ENCODE peak calls at places on chromosomes 13 and 19, in ten cellular contexts. T is brain microvascular endothelial cell; R is fibroblast of lung; N is stomach; S is AG04450; D is A549; E is HCT116; W is CD8-positive, alpha-beta T cell; K is heart right ventricle; P is heart left ventricle. B is an unnamed sample.

GRCh38 chr13:31023126-31023525 is 90.7 kb downstream of the TEX26 start:
- DNase-seq in T (no peak), R (no peak), N (no peak), S (no peak), D (no peak), E (no peak), W (no peak), K (no peak), P (no peak), B (no peak)

GRCh38 chr13:76903544-76904162 is 17.4 kb upstream of the KCTD12 start:
- DNase-seq in T (peak; percentile 74), R (peak; percentile 63), N (peak; percentile 69), S (peak; percentile 50), D (peak; percentile 74), E (peak; percentile 69), W (peak; percentile 59), K (peak; percentile 70), P (peak; percentile 54), B (no peak)

GRCh38 chr13:88176231-88176630 is 505.1 kb downstream of the SLITRK5 start:
- DNase-seq in T (no peak), R (no peak), N (no peak), S (no peak), D (no peak), E (no peak), W (no peak), K (no peak), P (no peak), B (no peak)

GRCh38 chr13:42600943-42601342 is 27.0 kb downstream of the TNFSF11 start:
- DNase-seq in T (no peak), R (peak; percentile 9), N (no peak), S (no peak), D (no peak), E (no peak), W (no peak), K (no peak), P (no peak), B (no peak)

GRCh38 chr19:16470911-16471811 is 609 bp downstream of the EPS15L1 start:
- DNase-seq in T (no peak), R (peak; percentile 50), N (no peak), S (no peak), D (no peak), E (no peak), W (no peak), K (no peak), P (peak; percentile 27), B (no peak)

GRCh38 chr19:36100476-36100875 is 10.5 kb upstream of the OVOL3 start:
- DNase-seq in T (no peak), R (no peak), N (no peak), S (no peak), D (no peak), E (no peak), W (no peak), K (peak; percentile 73), P (peak; percentile 80), B (no peak)

GRCh38 chr19:46426506-46427162 is 2.1 kb downstream of the PNMA8C start:
- DNase-seq in T (peak; percentile 56), R (peak; percentile 68), N (peak; percentile 55), S (peak; percentile 61), D (peak; percentile 81), E (no peak), W (peak; percentile 35), K (peak; percentile 59), P (peak; percentile 79), B (no peak)

GRCh38 chr19:35143231-35143715 is at the start of gene FXYD7:
- DNase-seq in T (no peak), R (no peak), N (no peak), S (no peak), D (no peak), E (no peak), W (no peak), K (no peak), P (no peak), B (no peak)

GRCh38 chr19:8210660-8211101 is 1.5 kb downstream of the CERS4 start:
- DNase-seq in T (no peak), R (no peak), N (no peak), S (no peak), D (no peak), E (no peak), W (no peak), K (no peak), P (no peak), B (no peak)

GRCh38 chr19:18401580-18402112 is 4.2 kb upstream of the LRRC25 start:
- DNase-seq in T (peak; percentile 62), R (peak; percentile 49), N (no peak), S (no peak), D (peak; percentile 85), E (no peak), W (no peak), K (peak; percentile 66), P (peak; percentile 72), B (peak; percentile 73)

GRCh38 chr13:39349391-39349790 is 253.6 kb downstream of the LHFPL6 start:
- DNase-seq in T (no peak), R (peak; percentile 8), N (no peak), S (no peak), D (no peak), E (no peak), W (no peak), K (no peak), P (no peak), B (no peak)

GRCh38 chr13:30898721-30899188 is 7.3 kb upstream of the MEDAG start:
- DNase-seq in T (peak; percentile 99), R (peak; percentile 97), N (no peak), S (peak; percentile 89), D (peak; percentile 13), E (no peak), W (no peak), K (peak; percentile 61), P (peak; percentile 35), B (peak; percentile 93)

GRCh38 chr13:37944476-37945442 is 75.2 kb upstream of the TRPC4 start:
- DNase-seq in T (no peak), R (no peak), N (no peak), S (no peak), D (no peak), E (no peak), W (no peak), K (no peak), P (no peak), B (no peak)

GRCh38 chr13:92097337-92097903 is 699.0 kb downstream of the GPC5 start:
- DNase-seq in T (no peak), R (peak; percentile 1), N (no peak), S (no peak), D (no peak), E (no peak), W (no peak), K (no peak), P (no peak), B (no peak)

GRCh38 chr19:2149980-2150793 is 1.2 kb downstream of the AP3D1 start:
- DNase-seq in T (no peak), R (peak; percentile 35), N (no peak), S (no peak), D (no peak), E (no peak), W (no peak), K (no peak), P (no peak), B (no peak)

GRCh38 chr13:51557875-51558604 is 26.2 kb upstream of the WDFY2 start:
- DNase-seq in T (peak; percentile 77), R (peak; percentile 91), N (no peak), S (peak; percentile 43), D (peak; percentile 5), E (no peak), W (no peak), K (no peak), P (no peak), B (no peak)

GRCh38 chr19:3818479-3818878 is 32.3 kb upstream of the MATK start:
- DNase-seq in T (peak; percentile 65), R (peak; percentile 47), N (no peak), S (no peak), D (no peak), E (no peak), W (peak; percentile 11), K (no peak), P (no peak), B (no peak)

GRCh38 chr19:12994701-12995595 is at the start of gene NFIX:
- DNase-seq in T (no peak), R (peak; percentile 60), N (peak; percentile 78), S (no peak), D (no peak), E (no peak), W (peak; percentile 55), K (peak; percentile 77), P (peak; percentile 82), B (peak; percentile 79)

GRCh38 chr19:45117167-45117594 is 24.2 kb downstream of the PPP1R37 start:
- DNase-seq in T (no peak), R (peak; percentile 58), N (no peak), S (no peak), D (no peak), E (no peak), W (no peak), K (no peak), P (no peak), B (no peak)
- TF ChIP-seq CTCF in T (no peak), R (no peak), N (no peak), S (no peak), D (no peak), E (no peak), W (no peak), K (no peak), P (no peak), B (no peak)

DNA sequence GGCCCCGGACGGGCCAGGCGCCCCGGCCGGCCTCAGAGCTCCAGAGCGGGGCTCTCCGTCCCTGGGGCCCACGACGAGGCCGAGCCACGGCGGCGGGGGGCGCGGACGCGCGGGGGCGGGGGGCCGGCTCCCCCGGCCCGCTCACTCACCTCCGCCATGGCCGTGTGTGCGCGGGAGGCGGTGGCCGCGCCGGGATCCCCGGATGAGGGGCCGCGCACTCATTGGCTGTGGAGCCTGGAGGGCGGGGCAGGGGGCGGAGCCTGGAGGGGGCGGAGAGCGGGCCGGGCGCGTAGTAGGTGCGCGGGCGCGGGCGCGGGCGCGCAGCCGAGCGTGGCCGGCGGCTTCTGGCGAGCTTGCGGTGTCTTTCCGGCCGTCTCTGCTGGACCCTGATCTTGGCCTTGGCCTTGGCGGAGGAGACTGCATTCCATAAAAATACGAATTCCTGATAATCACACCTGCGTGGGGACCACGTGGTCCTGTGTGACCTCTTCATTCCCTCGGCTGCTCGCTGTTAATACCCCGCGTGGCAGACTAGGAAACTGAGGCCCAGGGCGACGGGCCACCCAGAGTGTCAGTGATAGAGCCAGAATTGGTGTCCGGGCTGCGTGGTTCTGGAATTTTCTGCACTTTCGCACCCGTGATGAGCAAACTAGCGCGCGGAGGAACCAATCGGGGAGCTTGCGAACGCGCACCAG is at the start of gene MIER2:
- DNase-seq in T (peak; percentile 71), R (peak; percentile 64), N (peak; percentile 85), S (peak; percentile 16), D (peak; percentile 80), E (peak; percentile 35), W (peak; percentile 77), K (peak; percentile 82), P (peak; percentile 89), B (no peak)
- H3K27ac ChIP-seq in T (peak within 1 kb of the TSS; percentile 85), R (peak within 1 kb of the TSS; percentile 62), N (peak within 1 kb of the TSS; percentile 80), S (peak within 1 kb of the TSS; percentile 65), D (peak within 1 kb of the TSS; percentile 92), E (peak within 1 kb of the TSS; percentile 80), W (peak within 1 kb of the TSS; percentile 8), K (peak within 1 kb of the TSS; percentile 89), P (peak within 1 kb of the TSS; percentile 50), B (peak within 1 kb of the TSS; percentile 73)

GRCh38 chr19:31882709-31883108 is 462.7 kb upstream of the ZNF507 start:
- DNase-seq in T (no peak), R (no peak), N (no peak), S (no peak), D (no peak), E (no peak), W (no peak), K (no peak), P (no peak), B (no peak)
- TF ChIP-seq CTCF in T (no peak), R (no peak), N (no peak), S (no peak), D (no peak), E (no peak), W (no peak), K (no peak), P (no peak), B (no peak)

GRCh38 chr13:20686863-20687579 is 16.5 kb upstream of the IL17D start:
- DNase-seq in T (peak; percentile 12), R (peak; percentile 27), N (no peak), S (no peak), D (no peak), E (no peak), W (no peak), K (no peak), P (no peak), B (no peak)
- H3K27ac ChIP-seq in T (no peak overlapping the region), R (no peak overlapping the region), N (no peak overlapping the region), S (no peak overlapping the region), D (no peak overlapping the region), E (no peak overlapping the region), W (no peak overlapping the region), K (no peak overlapping the region), P (no peak overlapping the region), B (no peak overlapping the region)

B was measured in coronary artery.